ENCODE peak calls at places on chromosomes 7 and 10, in nine cellular contexts. W, F, J, P, D, A, G, E and U are unnamed samples.

GRCh38 chr7:22821702-22822485 is 755 bp downstream of the TOMM7 start:
- DNase-seq in W (no peak), F (no peak), J (no peak), P (peak), D (peak), A (no peak), G (no peak), E (peak), U (no peak)

GRCh38 chr7:15407910-15408309 is 153.9 kb downstream of the AGMO start:
- DNase-seq in W (no peak), F (no peak), J (no peak), P (no peak), D (no peak), A (no peak), G (no peak), E (no peak), U (no peak)

GRCh38 chr7:69670701-69671100 is 72.4 kb downstream of the AUTS2 start:
- DNase-seq in W (no peak), F (no peak), J (no peak), P (no peak), D (no peak), A (peak), G (no peak), E (peak), U (no peak)

GRCh38 chr10:6114758-6115410 is 26.1 kb downstream of the RBM17 start:
- DNase-seq in W (no peak), F (no peak), J (no peak), P (no peak), D (no peak), A (peak), G (peak), E (peak), U (no peak)

GRCh38 chr10:66058594-66058993 is 867.2 kb upstream of the LRRTM3 start:
- DNase-seq in W (no peak), F (no peak), J (no peak), P (no peak), D (no peak), A (no peak), G (no peak), E (no peak), U (no peak)

GRCh38 chr10:43137701-43137970 is 609 bp upstream of the CSGALNACT2 start:
- DNase-seq in W (peak), F (no peak), J (no peak), P (peak), D (peak), A (peak), G (peak), E (peak), U (peak)

GRCh38 chr10:68261132-68261856 is 29.4 kb upstream of the ATOH7 start:
- DNase-seq in W (no peak), F (no peak), J (no peak), P (peak), D (no peak), A (no peak), G (peak), E (no peak), U (peak)

GRCh38 chr7:112450807-112451661 is 774 bp downstream of the IFRD1 start:
- DNase-seq in W (peak), F (peak), J (peak), P (peak), D (peak), A (peak), G (peak), E (peak), U (peak)

GRCh38 chr7:38558786-38559185 is 72.4 kb downstream of the AMPH start:
- DNase-seq in W (no peak), F (no peak), J (no peak), P (no peak), D (no peak), A (no peak), G (no peak), E (no peak), U (no peak)

GRCh38 chr10:87612107-87612506 is 47.6 kb upstream of the PAPSS2 start:
- DNase-seq in W (no peak), F (no peak), J (no peak), P (no peak), D (no peak), A (no peak), G (no peak), E (no peak), U (no peak)

GRCh38 chr10:19638173-19638872 is 177.9 kb upstream of the PLXDC2 start:
- DNase-seq in W (no peak), F (no peak), J (no peak), P (no peak), D (no peak), A (peak), G (peak), E (peak), U (no peak)

DNA sequence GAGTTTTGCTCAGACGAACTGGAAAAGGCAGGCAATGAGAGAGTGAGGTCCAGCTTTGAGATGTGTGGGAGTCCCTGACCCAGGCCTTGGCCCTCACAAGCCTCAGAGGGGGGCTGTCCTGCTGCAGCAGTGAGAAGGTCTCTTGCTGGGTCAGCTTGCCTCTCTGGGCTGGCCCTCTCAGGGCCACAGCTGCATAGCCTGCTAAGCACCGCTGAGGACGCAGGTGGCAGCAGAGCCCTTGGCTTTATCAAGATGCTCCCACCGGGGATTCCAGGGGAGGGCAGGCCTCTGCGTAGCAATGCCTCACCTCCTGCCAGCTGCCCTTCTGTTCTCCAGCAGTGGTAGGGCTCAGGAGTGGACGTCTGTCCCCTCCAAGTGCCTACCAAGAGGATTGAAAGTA is 128.7 kb downstream of the COBL start:
- DNase-seq in W (no peak), F (no peak), J (peak), P (no peak), D (no peak), A (no peak), G (peak), E (no peak), U (peak)
- TF ChIP-seq CTCF in W (no peak), F (no peak), J (no peak), P (no peak), D (no peak), A (no peak), G (no peak), E (no peak), U (peak)

DNA sequence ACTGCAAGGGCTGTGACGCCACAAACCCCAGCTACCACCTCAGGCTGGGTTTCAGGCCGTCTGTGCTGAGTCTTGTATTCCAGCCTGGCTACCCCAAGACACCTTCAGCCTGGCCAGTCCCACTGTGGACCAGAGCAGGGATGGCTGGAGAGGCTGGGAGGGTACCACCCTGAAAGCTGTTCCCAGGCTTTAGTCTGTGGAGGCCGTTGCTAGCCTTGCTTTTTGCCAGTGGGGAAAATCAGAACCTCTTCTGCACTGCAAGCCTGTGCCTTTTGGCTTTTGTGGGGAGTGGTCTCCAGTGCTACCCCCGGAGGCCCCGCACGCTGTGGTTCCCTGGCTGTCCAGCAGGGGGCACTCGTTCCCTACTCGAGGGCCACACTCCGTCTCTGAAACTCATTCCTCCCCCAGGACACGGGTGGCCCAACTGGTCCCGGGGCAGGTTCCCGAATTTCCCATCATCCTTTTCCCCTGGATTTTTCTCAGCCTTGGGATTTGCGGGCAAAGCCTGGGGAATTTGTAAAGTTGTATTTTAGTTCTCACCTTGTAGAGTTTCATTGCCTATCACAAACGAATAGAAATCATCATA is 128.4 kb upstream of the BTBD16 start:
- DNase-seq in W (no peak), F (peak), J (peak), P (peak), D (peak), A (no peak), G (peak), E (no peak), U (peak)
- TF ChIP-seq CTCF in W (peak), F (peak), J (peak), P (peak), D (peak), A (peak), G (peak), E (peak), U (peak)

GRCh38 chr7:3434611-3435010 is 133.6 kb downstream of the SDK1 start:
- DNase-seq in W (no peak), F (no peak), J (no peak), P (no peak), D (no peak), A (no peak), G (no peak), E (no peak), U (no peak)
- TF ChIP-seq CTCF in W (peak), F (peak), J (no peak), P (no peak), D (no peak), A (no peak), G (no peak), E (no peak), U (no peak)

GRCh38 chr10:108783897-108784296 is 1139.4 kb downstream of the XPNPEP1 start:
- DNase-seq in W (peak), F (peak), J (peak), P (peak), D (no peak), A (peak), G (no peak), E (peak), U (peak)
- TF ChIP-seq CTCF in W (peak), F (peak), J (peak), P (no peak), D (no peak), A (peak), G (no peak), E (peak), U (peak)